ENCODE peak calls at places on chromosomes 11 and 22, in six cellular contexts. H is adrenal gland, E is naive B cell, P is AG04449, C is KBM-7, Q is tibial artery. W is an unnamed sample.

GRCh38 chr22:38065539-38065938 is 8.3 kb downstream of the PICK1 start:
- DNase-seq in Q (no peak), C (no peak), E (no peak), H (no peak), P (no peak), W (no peak)

GRCh38 chr11:100863080-100863581 is 176.0 kb downstream of the ARHGAP42 start:
- DNase-seq in H (peak; percentile 17), Q (peak; percentile 27), E (no peak), C (peak; percentile 18), P (peak; percentile 77), W (peak; percentile 12)

GRCh38 chr11:134292661-134293060 is 16.5 kb downstream of the GLB1L3 start:
- DNase-seq in P (no peak), E (no peak), C (no peak), Q (no peak), H (no peak), W (no peak)

GRCh38 chr11:64114231-64114630 is 51.7 kb downstream of the MACROD1 start:
- DNase-seq in C (no peak), H (no peak), Q (no peak), P (no peak), E (no peak), W (no peak)

GRCh38 chr11:96154802-96155520 is 188.0 kb downstream of the MAML2 start:
- DNase-seq in C (no peak), H (no peak), P (no peak), Q (no peak), E (no peak), W (no peak)

GRCh38 chr11:118929496-118930151 is 3.9 kb upstream of the BCL9L start:
- DNase-seq in P (no peak), H (peak; percentile 92), C (peak; percentile 91), Q (peak; percentile 83), E (peak; percentile 74), W (peak; percentile 86)

GRCh38 chr11:79314906-79315689 is 125.7 kb downstream of the TENM4 start:
- DNase-seq in Q (no peak), E (no peak), C (peak; percentile 1), P (no peak), H (no peak), W (peak; percentile 3)

GRCh38 chr11:125892071-125892470 is 4.6 kb downstream of the HYLS1 start:
- DNase-seq in C (no peak), H (no peak), E (no peak), P (no peak), Q (no peak), W (no peak)

GRCh38 chr11:13053255-13053917 is 44.3 kb downstream of the RASSF10 start:
- DNase-seq in Q (no peak), E (no peak), C (no peak), P (no peak), H (peak; percentile 61), W (no peak)

GRCh38 chr11:2202071-2202899 is 30.7 kb upstream of the TH start:
- DNase-seq in E (no peak), Q (no peak), P (no peak), C (peak; percentile 57), H (no peak), W (no peak)

W was measured in NAMALWA.